ENCODE peak calls at places on chromosomes 6 and 20, in four cellular contexts. W, T, I and S are unnamed samples.
A peak's percentile ranks its signal among the peaks of the same experiment; 100 is the strongest.

GRCh38 chr20:38883081-38883980 is 42.9 kb upstream of the FAM83D start:
- DNase-seq in W (no peak), T (no peak), I (no peak), S (no peak)

GRCh38 chr6:42260972-42261371 is 43.3 kb upstream of the MRPS10 start:
- DNase-seq in W (peak; percentile 70), T (peak; percentile 79), I (no peak), S (no peak)

GRCh38 chr6:593139-593906 is 63.6 kb downstream of the HUS1B start:
- DNase-seq in W (peak; percentile 78), T (peak; percentile 65), I (peak; percentile 36), S (no peak)

GRCh38 chr6:45563092-45563491 is 185.4 kb upstream of the SUPT3H start:
- DNase-seq in W (no peak), T (no peak), I (no peak), S (no peak)

GRCh38 chr6:2725999-2726567 is 24.6 kb downstream of the MYLK4 start:
- DNase-seq in W (no peak), T (peak; percentile 64), I (no peak), S (no peak)

GRCh38 chr6:1701668-1702353 is 92.1 kb downstream of the FOXC1 start:
- DNase-seq in W (no peak), T (no peak), I (no peak), S (peak; percentile 66)

GRCh38 chr6:5871296-5871695 is 135.4 kb downstream of the NRN1 start:
- DNase-seq in W (no peak), T (no peak), I (no peak), S (no peak)

GRCh38 chr20:6685181-6685582 is 82.3 kb upstream of the BMP2 start:
- DNase-seq in W (no peak), T (no peak), I (no peak), S (no peak)

GRCh38 chr6:73074175-73074574 is 151.1 kb downstream of the KHDC1L start:
- DNase-seq in W (no peak), T (no peak), I (no peak), S (no peak)

GRCh38 chr6:167699141-167700036 is 127.3 kb upstream of the AFDN start:
- DNase-seq in W (peak; percentile 60), T (no peak), I (peak; percentile 36), S (no peak)

GRCh38 chr6:43070028-43070632 is 6.0 kb upstream of the PTK7 start:
- DNase-seq in W (no peak), T (peak; percentile 82), I (no peak), S (no peak)

GRCh38 chr20:55855052-55855451 is 150.3 kb downstream of the CBLN4 start:
- DNase-seq in W (no peak), T (no peak), I (no peak), S (no peak)

GRCh38 chr6:87705070-87705691 is 3.1 kb upstream of the AKIRIN2 start:
- DNase-seq in W (no peak), T (peak; percentile 78), I (no peak), S (no peak)

GRCh38 chr6:39075010-39075738 is 26.6 kb downstream of the GLP1R start:
- DNase-seq in W (peak; percentile 13), T (no peak), I (no peak), S (no peak)

GRCh38 chr6:551829-552350 is 105.0 kb downstream of the HUS1B start:
- DNase-seq in W (no peak), T (no peak), I (no peak), S (no peak)

GRCh38 chr6:36759177-36759757 is 61.6 kb downstream of the RAB44 start:
- DNase-seq in W (peak; percentile 86), T (peak; percentile 88), I (peak; percentile 72), S (peak; percentile 52)

GRCh38 chr20:10652185-10652584 is 21.6 kb downstream of the JAG1 start:
- DNase-seq in W (no peak), T (no peak), I (no peak), S (no peak)

GRCh38 chr20:44720617-44720993 is 5.4 kb downstream of the CCN5 start:
- DNase-seq in W (no peak), T (no peak), I (no peak), S (no peak)

GRCh38 chr20:25318471-25319240 is 70.8 kb downstream of the PYGB start:
- DNase-seq in W (peak; percentile 57), T (peak; percentile 86), I (peak; percentile 28), S (no peak)

GRCh38 chr6:34248198-34248726 is 544 bp downstream of the SMIM29 start:
- DNase-seq in W (peak; percentile 79), T (peak; percentile 67), I (peak; percentile 60), S (no peak)

GRCh38 chr6:157982580-157983438 is 1.1 kb downstream of the SYNJ2 start:
- DNase-seq in W (peak; percentile 49), T (no peak), I (peak; percentile 57), S (no peak)

GRCh38 chr20:22449115-22449973 is 135.0 kb downstream of the FOXA2 start:
- DNase-seq in W (no peak), T (no peak), I (no peak), S (no peak)

GRCh38 chr20:25985597-25985996 is 288.9 kb upstream of the ZNF337 start:
- DNase-seq in W (no peak), T (no peak), I (no peak), S (no peak)

GRCh38 chr6:157049126-157049525 is 271.9 kb downstream of the ARID1B start:
- DNase-seq in W (no peak), T (no peak), I (no peak), S (no peak)

GRCh38 chr6:130900913-130901312 is 73.7 kb downstream of the SMLR1 start:
- DNase-seq in W (no peak), T (no peak), I (no peak), S (no peak)

GRCh38 chr6:38508894-38509293 is 130.8 kb downstream of the BTBD9 start:
- DNase-seq in W (no peak), T (no peak), I (no peak), S (no peak)

GRCh38 chr6:111625511-111626331 is 20.0 kb upstream of the TRAF3IP2 start:
- DNase-seq in W (no peak), T (no peak), I (peak; percentile 62), S (no peak)

GRCh38 chr6:46419576-46420002 is 71.7 kb downstream of the RCAN2 start:
- DNase-seq in W (peak; percentile 81), T (peak; percentile 34), I (peak; percentile 50), S (peak; percentile 16)

GRCh38 chr20:3250091-3250504 is 11.1 kb upstream of the SLC4A11 start:
- DNase-seq in W (peak; percentile 60), T (no peak), I (no peak), S (no peak)

DNA sequence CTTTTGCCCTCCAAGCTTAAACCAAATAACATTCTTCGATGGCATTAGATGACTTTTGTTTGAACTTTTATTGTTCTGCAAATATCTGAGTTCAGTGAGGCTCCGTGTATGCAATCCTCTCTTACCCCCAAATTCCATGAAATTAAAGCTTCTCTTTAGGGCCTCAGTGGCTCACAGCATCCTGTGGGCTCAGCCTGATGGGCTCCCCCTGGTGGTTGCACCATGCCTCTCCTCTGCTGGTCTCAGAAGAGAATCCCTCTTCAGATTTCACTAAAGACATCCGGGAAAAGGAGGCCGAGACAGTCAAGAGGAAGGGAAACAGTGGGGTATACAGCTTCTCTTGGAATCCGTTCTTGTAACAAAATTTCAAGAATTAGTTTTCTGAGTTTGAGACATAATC is 331.6 kb upstream of the NT5E start:
- DNase-seq in W (no peak), T (no peak), I (no peak), S (no peak)
- TF ChIP-seq CTCF in W (no peak), T (peak; percentile 14), I (no peak), S (no peak)

GRCh38 chr20:35479798-35480197 is 24.4 kb downstream of the CEP250 start:
- DNase-seq in W (no peak), T (no peak), I (no peak), S (no peak)

GRCh38 chr20:35473684-35474083 is 18.3 kb downstream of the CEP250 start:
- DNase-seq in W (no peak), T (no peak), I (no peak), S (no peak)

GRCh38 chr20:35476288-35476687 is 20.9 kb downstream of the CEP250 start:
- DNase-seq in W (no peak), T (no peak), I (no peak), S (no peak)

GRCh38 chr20:35474504-35474903 is 19.1 kb downstream of the CEP250 start:
- DNase-seq in W (no peak), T (no peak), I (no peak), S (no peak)

GRCh38 chr20:35478804-35479472 is 23.5 kb downstream of the CEP250 start:
- DNase-seq in W (no peak), T (no peak), I (no peak), S (no peak)
- TF ChIP-seq CTCF in W (no peak), T (peak; percentile 24), I (no peak), S (no peak)

GRCh38 chr20:60037120-60037499 is 78.9 kb downstream of the CDH26 start:
- DNase-seq in W (no peak), T (no peak), I (no peak), S (no peak)
- TF ChIP-seq CTCF in W (no peak), T (no peak), I (no peak), S (no peak)

GRCh38 chr6:52697903-52698302 is 27.0 kb downstream of the TMEM14A start:
- DNase-seq in W (no peak), T (no peak), I (no peak), S (no peak)
- TF ChIP-seq CTCF in W (no peak), T (no peak), I (no peak), S (no peak)

DNA sequence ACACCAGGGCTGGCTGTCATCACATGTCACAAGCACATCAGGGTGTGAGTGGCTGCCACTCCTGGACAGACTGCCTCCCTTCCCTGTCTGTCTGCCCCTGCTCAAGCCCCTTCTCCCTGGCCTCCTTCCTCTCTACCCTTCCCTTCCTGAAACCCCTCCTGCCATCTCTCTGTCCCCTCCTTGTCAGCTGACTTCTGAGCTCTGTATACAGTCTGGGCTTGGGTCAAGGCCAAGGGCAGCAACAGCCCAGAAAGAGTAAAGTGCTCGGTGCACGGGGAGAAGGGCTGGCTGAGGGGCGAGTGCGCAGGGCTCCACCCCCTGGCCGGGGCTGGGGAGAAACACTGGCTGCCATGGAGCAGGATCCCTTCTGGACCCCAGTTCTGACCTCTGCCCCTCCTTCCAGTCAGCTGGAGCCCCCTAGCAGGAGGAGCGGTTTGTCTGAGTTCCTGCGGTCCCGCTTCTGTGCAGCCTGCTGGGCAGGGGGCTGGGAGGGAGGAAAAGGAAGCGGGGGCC is 2.0 kb downstream of the LKAAEAR1 start:
- DNase-seq in W (no peak), T (no peak), I (no peak), S (no peak)
- TF ChIP-seq CTCF in W (no peak), T (no peak), I (no peak), S (no peak)

DNA sequence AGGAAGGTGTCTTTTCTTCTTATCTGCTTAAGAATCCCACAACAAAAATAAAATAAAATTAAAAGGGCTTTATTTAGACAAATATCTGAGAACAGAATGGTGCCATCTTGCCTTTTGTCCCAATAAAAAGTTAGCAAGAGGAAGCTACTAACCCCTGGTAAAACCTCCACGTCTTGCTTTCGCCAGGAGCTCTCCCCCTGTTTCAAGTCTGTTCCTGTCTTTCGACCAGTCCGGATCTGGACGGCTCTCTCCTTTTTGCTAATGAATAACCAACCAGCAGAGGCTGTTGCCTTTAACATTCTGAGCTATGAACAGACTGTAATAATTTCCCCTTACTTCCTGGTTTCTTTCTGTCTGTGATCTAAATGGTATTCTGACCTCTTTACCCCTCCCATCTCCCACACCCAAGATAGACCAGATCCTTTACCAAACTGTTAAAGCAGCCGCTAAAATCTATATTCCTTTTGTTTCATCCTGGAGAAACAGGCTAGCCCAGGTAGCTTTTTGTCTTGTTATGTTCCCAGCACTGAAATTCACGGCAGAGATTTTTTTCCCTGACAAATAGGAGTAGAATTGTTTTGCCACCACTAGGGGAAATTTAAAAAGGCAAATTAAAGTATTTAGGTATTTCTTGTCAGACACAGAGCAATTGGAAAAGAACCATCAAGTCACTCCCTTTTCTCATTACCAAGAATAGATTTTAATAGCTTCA is at the start of gene FRK:
- DNase-seq in W (peak; percentile 31), T (no peak), I (peak; percentile 83), S (no peak)
- TF ChIP-seq CTCF in W (no peak), T (no peak), I (peak; percentile 22), S (peak; percentile 61)